ENCODE peak calls at places on chromosomes 2 and 18, in five cellular contexts. One of them, this sample, is unnamed.

GRCh38 chr2:175167076-175167791 is 769 bp downstream of the ATF2 start:
- DNase-seq in fibroblast of mammary gland: peak; percentile 48
- DNase-seq in astrocyte of the spinal cord: peak; percentile 42
- DNase-seq in HCT116: no peak
- DNase-seq in brain microvascular endothelial cell: no peak
- DNase-seq in this sample: peak; percentile 39

GRCh38 chr2:218216336-218216673 is 684 bp upstream of the ARPC2 start:
- DNase-seq in fibroblast of mammary gland: no peak
- DNase-seq in astrocyte of the spinal cord: no peak
- DNase-seq in HCT116: no peak
- DNase-seq in brain microvascular endothelial cell: no peak
- DNase-seq in this sample: no peak

GRCh38 chr2:208136695-208137094 is 7.1 kb upstream of the CRYGC start:
- DNase-seq in fibroblast of mammary gland: no peak
- DNase-seq in astrocyte of the spinal cord: no peak
- DNase-seq in HCT116: no peak
- DNase-seq in brain microvascular endothelial cell: no peak
- DNase-seq in this sample: no peak

GRCh38 chr2:66121946-66122345 is 313.0 kb upstream of the MEIS1 start:
- DNase-seq in fibroblast of mammary gland: no peak
- DNase-seq in astrocyte of the spinal cord: no peak
- DNase-seq in HCT116: no peak
- DNase-seq in brain microvascular endothelial cell: no peak
- DNase-seq in this sample: no peak

GRCh38 chr2:106859498-106859897 is 26.5 kb downstream of the ST6GAL2 start:
- DNase-seq in fibroblast of mammary gland: no peak
- DNase-seq in astrocyte of the spinal cord: no peak
- DNase-seq in HCT116: no peak
- DNase-seq in brain microvascular endothelial cell: no peak
- DNase-seq in this sample: no peak

GRCh38 chr18:66724664-66725356 is 120.9 kb upstream of the CDH19 start:
- DNase-seq in fibroblast of mammary gland: peak; percentile 4
- DNase-seq in astrocyte of the spinal cord: no peak
- DNase-seq in HCT116: no peak
- DNase-seq in brain microvascular endothelial cell: no peak
- DNase-seq in this sample: peak; percentile 56

GRCh38 chr2:38581193-38582147 is 21.3 kb downstream of the HNRNPLL start:
- DNase-seq in fibroblast of mammary gland: peak; percentile 87
- DNase-seq in astrocyte of the spinal cord: peak; percentile 85
- DNase-seq in HCT116: peak; percentile 52
- DNase-seq in brain microvascular endothelial cell: no peak
- DNase-seq in this sample: peak; percentile 81

GRCh38 chr18:9642799-9643445 is 28.6 kb upstream of the PPP4R1 start:
- DNase-seq in fibroblast of mammary gland: no peak
- DNase-seq in astrocyte of the spinal cord: peak; percentile 64
- DNase-seq in HCT116: no peak
- DNase-seq in brain microvascular endothelial cell: peak; percentile 37
- DNase-seq in this sample: peak; percentile 60

GRCh38 chr2:41872646-41873045 is 175.2 kb upstream of the PKDCC start:
- DNase-seq in fibroblast of mammary gland: peak; percentile 65
- DNase-seq in astrocyte of the spinal cord: peak; percentile 41
- DNase-seq in HCT116: no peak
- DNase-seq in brain microvascular endothelial cell: peak; percentile 53
- DNase-seq in this sample: no peak

GRCh38 chr18:43887491-43887890 is 610.2 kb upstream of the SYT4 start:
- DNase-seq in fibroblast of mammary gland: no peak
- DNase-seq in astrocyte of the spinal cord: no peak
- DNase-seq in HCT116: no peak
- DNase-seq in brain microvascular endothelial cell: no peak
- DNase-seq in this sample: no peak

DNA sequence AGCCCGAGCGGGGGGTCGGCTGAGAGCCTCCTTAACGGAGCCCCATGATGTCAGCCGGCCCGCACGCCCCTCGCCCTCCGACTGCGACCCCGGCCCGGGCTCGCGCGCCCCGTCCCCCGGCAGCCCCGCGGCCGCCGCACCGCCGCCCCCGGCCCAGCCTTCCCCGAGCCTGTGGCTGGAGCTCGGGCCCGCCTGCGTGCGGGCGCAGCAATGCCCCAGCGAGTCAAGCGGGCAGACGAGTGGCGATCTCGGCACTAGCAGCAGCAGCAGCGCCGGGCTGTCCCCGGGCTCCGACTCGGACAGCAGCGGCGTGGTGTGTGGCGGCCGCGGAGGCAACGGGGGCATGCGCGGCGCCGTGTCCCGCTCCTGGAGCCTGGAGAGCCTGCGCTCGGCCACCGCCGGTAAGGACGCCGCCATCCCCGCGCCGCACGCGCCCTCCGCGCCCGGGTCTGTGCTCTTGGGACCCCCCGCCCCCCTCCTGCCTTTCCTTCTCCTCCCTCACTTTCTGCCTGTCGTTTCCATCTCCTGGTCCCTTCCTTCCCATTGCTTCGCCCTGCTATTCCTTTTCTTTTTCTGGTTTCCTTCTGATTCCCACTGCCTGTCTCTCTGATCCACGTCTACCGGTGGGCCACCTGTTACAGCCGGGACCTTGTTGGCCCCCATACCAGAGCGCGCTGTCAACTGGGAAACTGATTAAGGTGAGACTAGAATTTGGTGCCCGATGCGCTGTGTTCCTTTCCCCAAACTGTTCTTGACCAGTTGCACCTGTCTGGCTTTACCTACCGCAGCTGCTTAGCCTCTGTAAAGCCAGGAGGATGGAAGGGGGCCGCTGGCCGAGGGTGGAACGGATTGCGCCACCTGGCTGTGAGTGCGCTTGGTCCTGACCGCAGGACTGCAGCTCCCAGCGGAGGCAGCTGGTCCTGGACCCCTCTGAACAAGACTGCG is 127.4 kb downstream of the ARHGEF4 start:
- DNase-seq in fibroblast of mammary gland: no peak
- DNase-seq in astrocyte of the spinal cord: no peak
- DNase-seq in HCT116: no peak
- DNase-seq in brain microvascular endothelial cell: no peak
- DNase-seq in this sample: peak; percentile 45
- H3K4me3 ChIP-seq in fibroblast of mammary gland: no peak overlapping the region
- H3K4me3 ChIP-seq in astrocyte of the spinal cord: no peak overlapping the region
- H3K4me3 ChIP-seq in HCT116: no peak overlapping the region
- H3K4me3 ChIP-seq in brain microvascular endothelial cell: no peak overlapping the region
- H3K4me3 ChIP-seq in this sample: no peak overlapping the region

GRCh38 chr2:170716851-170717598 is 1.9 kb downstream of the SP5 start:
- DNase-seq in fibroblast of mammary gland: peak; percentile 36
- DNase-seq in astrocyte of the spinal cord: peak; percentile 26
- DNase-seq in HCT116: no peak
- DNase-seq in brain microvascular endothelial cell: no peak
- DNase-seq in this sample: peak; percentile 41
- TF ChIP-seq CTCF in fibroblast of mammary gland: no peak
- TF ChIP-seq CTCF in astrocyte of the spinal cord: peak; percentile 54
- TF ChIP-seq CTCF in HCT116: no peak
- TF ChIP-seq CTCF in brain microvascular endothelial cell: peak; percentile 56
- TF ChIP-seq CTCF in this sample: peak; percentile 6

DNA sequence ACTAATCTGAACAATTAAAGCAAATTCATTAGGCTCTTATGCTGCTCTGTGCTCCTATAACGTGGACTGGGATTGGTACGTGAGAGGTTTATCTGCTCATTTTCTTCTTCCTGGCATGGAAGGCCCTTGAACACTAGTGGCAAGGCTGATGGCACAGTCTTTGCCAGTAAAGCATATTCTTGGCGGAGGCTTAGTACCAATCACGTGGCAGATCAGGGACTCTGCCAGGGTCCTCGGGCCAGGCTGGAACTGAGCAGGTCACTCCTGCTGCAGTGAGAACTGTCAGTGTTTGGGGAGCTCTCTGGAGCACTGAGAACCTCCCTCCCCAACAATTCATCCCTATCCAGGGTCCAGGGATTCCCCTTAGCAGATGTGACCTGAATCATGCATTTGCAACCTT is 3.7 kb upstream of the ALPK2 start:
- DNase-seq in fibroblast of mammary gland: no peak
- DNase-seq in astrocyte of the spinal cord: no peak
- DNase-seq in HCT116: no peak
- DNase-seq in brain microvascular endothelial cell: no peak
- DNase-seq in this sample: no peak
- H3K4me3 ChIP-seq in fibroblast of mammary gland: no peak overlapping the region
- H3K4me3 ChIP-seq in astrocyte of the spinal cord: no peak overlapping the region
- H3K4me3 ChIP-seq in HCT116: no peak overlapping the region
- H3K4me3 ChIP-seq in brain microvascular endothelial cell: no peak overlapping the region
- H3K4me3 ChIP-seq in this sample: no peak overlapping the region

GRCh38 chr2:180980185-180980942 is at the start of gene UBE2E3:
- DNase-seq in fibroblast of mammary gland: peak; percentile 75
- DNase-seq in astrocyte of the spinal cord: peak; percentile 89
- DNase-seq in HCT116: peak; percentile 48
- DNase-seq in brain microvascular endothelial cell: peak; percentile 74
- DNase-seq in this sample: peak; percentile 76
- TF ChIP-seq CTCF in fibroblast of mammary gland: peak; percentile 56
- TF ChIP-seq CTCF in astrocyte of the spinal cord: peak; percentile 78
- TF ChIP-seq CTCF in HCT116: no peak
- TF ChIP-seq CTCF in brain microvascular endothelial cell: peak; percentile 76
- TF ChIP-seq CTCF in this sample: peak; percentile 59

GRCh38 chr2:192194866-192195547 is at the start of gene TMEFF2:
- DNase-seq in fibroblast of mammary gland: peak; percentile 84
- DNase-seq in astrocyte of the spinal cord: peak; percentile 89
- DNase-seq in HCT116: no peak
- DNase-seq in brain microvascular endothelial cell: peak; percentile 74
- DNase-seq in this sample: peak; percentile 46
- H3K4me3 ChIP-seq in fibroblast of mammary gland: peak within 1 kb of the TSS; percentile 70
- H3K4me3 ChIP-seq in astrocyte of the spinal cord: peak within 1 kb of the TSS; percentile 75
- H3K4me3 ChIP-seq in HCT116: peak within 1 kb of the TSS; percentile 48
- H3K4me3 ChIP-seq in brain microvascular endothelial cell: peak within 1 kb of the TSS; percentile 83
- H3K4me3 ChIP-seq in this sample: peak within 1 kb of the TSS; percentile 41

GRCh38 chr2:71530987-71531332 is 77.6 kb downstream of the DYSF start:
- DNase-seq in fibroblast of mammary gland: no peak
- DNase-seq in astrocyte of the spinal cord: no peak
- DNase-seq in HCT116: no peak
- DNase-seq in brain microvascular endothelial cell: no peak
- DNase-seq in this sample: no peak
- TF ChIP-seq CTCF in fibroblast of mammary gland: no peak
- TF ChIP-seq CTCF in astrocyte of the spinal cord: no peak
- TF ChIP-seq CTCF in HCT116: no peak
- TF ChIP-seq CTCF in brain microvascular endothelial cell: no peak
- TF ChIP-seq CTCF in this sample: no peak

GRCh38 chr2:71385008-71385407 is 53.4 kb downstream of the ZNF638 start:
- DNase-seq in fibroblast of mammary gland: peak; percentile 89
- DNase-seq in astrocyte of the spinal cord: peak; percentile 78
- DNase-seq in HCT116: no peak
- DNase-seq in brain microvascular endothelial cell: peak; percentile 63
- DNase-seq in this sample: peak; percentile 64

GRCh38 chr2:71393216-71393615 is 60.1 kb upstream of the DYSF start:
- DNase-seq in fibroblast of mammary gland: no peak
- DNase-seq in astrocyte of the spinal cord: no peak
- DNase-seq in HCT116: no peak
- DNase-seq in brain microvascular endothelial cell: no peak
- DNase-seq in this sample: no peak

GRCh38 chr2:71389379-71390072 is 57.9 kb downstream of the ZNF638 start:
- DNase-seq in fibroblast of mammary gland: no peak
- DNase-seq in astrocyte of the spinal cord: no peak
- DNase-seq in HCT116: no peak
- DNase-seq in brain microvascular endothelial cell: no peak
- DNase-seq in this sample: no peak

DNA sequence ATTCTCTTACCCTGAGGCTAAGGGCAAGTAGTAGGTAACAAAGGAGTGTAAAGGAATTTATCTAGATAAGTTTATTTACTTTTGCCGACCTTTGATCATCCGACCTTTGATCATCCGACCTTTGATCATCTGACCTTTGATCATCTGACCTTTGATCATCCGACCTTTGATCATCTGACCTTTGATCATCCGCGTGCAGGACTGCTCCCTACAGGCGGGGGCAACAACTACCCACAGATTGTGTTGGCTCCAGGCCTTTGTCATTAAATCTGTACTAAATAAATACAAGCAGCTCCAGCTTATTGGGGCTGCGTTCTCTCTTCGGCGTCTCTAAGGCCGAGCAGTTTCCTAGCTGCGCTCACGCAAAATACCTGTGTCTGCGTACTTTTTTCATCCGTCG is 56.6 kb downstream of the ZNF638 start:
- DNase-seq in fibroblast of mammary gland: no peak
- DNase-seq in astrocyte of the spinal cord: no peak
- DNase-seq in HCT116: no peak
- DNase-seq in brain microvascular endothelial cell: no peak
- DNase-seq in this sample: no peak
- H3K4me3 ChIP-seq in fibroblast of mammary gland: no peak overlapping the region
- H3K4me3 ChIP-seq in astrocyte of the spinal cord: no peak overlapping the region
- H3K4me3 ChIP-seq in HCT116: no peak overlapping the region
- H3K4me3 ChIP-seq in brain microvascular endothelial cell: no peak overlapping the region
- H3K4me3 ChIP-seq in this sample: no peak overlapping the region

DNA sequence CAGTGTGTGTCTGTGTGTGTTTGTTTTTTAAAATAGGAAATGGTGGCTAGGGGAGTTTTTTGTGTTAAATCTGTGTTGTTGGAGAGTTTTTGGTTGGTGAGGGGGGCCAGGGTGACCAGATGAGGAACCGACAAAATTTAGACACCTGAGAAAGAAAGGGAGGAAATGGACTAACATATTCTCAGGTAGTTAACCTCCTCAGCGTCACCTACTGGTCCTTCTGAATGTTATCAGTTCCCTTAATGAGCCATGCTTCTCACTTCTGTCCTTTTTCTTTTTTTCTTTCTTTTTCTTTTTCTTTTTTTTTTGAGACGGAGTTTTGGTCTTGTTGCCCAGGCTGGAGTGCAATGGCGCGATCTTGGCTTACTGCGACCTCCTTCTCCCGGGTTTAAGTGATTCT is 107.0 kb downstream of the FMNL2 start:
- DNase-seq in fibroblast of mammary gland: no peak
- DNase-seq in astrocyte of the spinal cord: no peak
- DNase-seq in HCT116: no peak
- DNase-seq in brain microvascular endothelial cell: no peak
- DNase-seq in this sample: no peak
- TF ChIP-seq CTCF in fibroblast of mammary gland: no peak
- TF ChIP-seq CTCF in astrocyte of the spinal cord: no peak
- TF ChIP-seq CTCF in HCT116: no peak
- TF ChIP-seq CTCF in brain microvascular endothelial cell: no peak
- TF ChIP-seq CTCF in this sample: no peak

GRCh38 chr18:13231151-13231550 is 12.6 kb downstream of the LDLRAD4 start:
- DNase-seq in fibroblast of mammary gland: no peak
- DNase-seq in astrocyte of the spinal cord: no peak
- DNase-seq in HCT116: no peak
- DNase-seq in brain microvascular endothelial cell: no peak
- DNase-seq in this sample: no peak
- H3K4me3 ChIP-seq in fibroblast of mammary gland: no peak overlapping the region
- H3K4me3 ChIP-seq in astrocyte of the spinal cord: no peak overlapping the region
- H3K4me3 ChIP-seq in HCT116: no peak overlapping the region
- H3K4me3 ChIP-seq in brain microvascular endothelial cell: no peak overlapping the region
- H3K4me3 ChIP-seq in this sample: no peak overlapping the region